ENCODE peak calls at places on chromosome 1, in ten cellular contexts. B is cardiac fibroblast, C is kidney epithelial cell, E is IMR-90, R is bronchial epithelial cell, L is AG04450, Q is cardiac muscle cell, Z is lower leg skin, O is astrocyte of the spinal cord, P is GM12865. J is an unnamed sample.
A peak's percentile ranks its signal among the peaks of the same experiment; 100 is the strongest.

GRCh38 chr1:203025721-203026665 is at the start of gene PPFIA4:
- DNase-seq in B (peak; percentile 91), C (peak; percentile 31), E (peak; percentile 75), R (peak; percentile 63), L (peak; percentile 58), Q (peak; percentile 93), Z (peak; percentile 72), O (peak; percentile 80), P (peak; percentile 83), J (peak; percentile 69)

GRCh38 chr1:21622466-21623315 is 46.5 kb downstream of the RAP1GAP start:
- DNase-seq in B (no peak), C (no peak), E (no peak), R (no peak), L (no peak), Q (peak; percentile 20), Z (no peak), O (no peak), P (no peak), J (no peak)

GRCh38 chr1:235304549-235305451 is 23.2 kb downstream of the ARID4B start:
- DNase-seq in B (peak; percentile 59), C (no peak), E (peak; percentile 31), R (no peak), L (no peak), Q (peak; percentile 58), Z (no peak), O (no peak), P (peak; percentile 12), J (no peak)

GRCh38 chr1:27418326-27418761 is 25.9 kb downstream of the GPR3 start:
- DNase-seq in B (peak; percentile 96), C (peak; percentile 84), E (peak; percentile 96), R (peak; percentile 92), L (peak; percentile 82), Q (peak; percentile 96), Z (peak; percentile 56), O (peak; percentile 95), P (peak; percentile 93), J (no peak)

GRCh38 chr1:229296541-229296941 is 25.6 kb downstream of the RAB4A start:
- DNase-seq in B (peak; percentile 41), C (no peak), E (peak; percentile 87), R (peak; percentile 81), L (peak; percentile 45), Q (peak; percentile 45), Z (no peak), O (peak; percentile 41), P (no peak), J (no peak)

GRCh38 chr1:93842750-93843500 is 36.1 kb downstream of the DNTTIP2 start:
- DNase-seq in B (peak; percentile 36), C (no peak), E (peak; percentile 75), R (no peak), L (peak; percentile 10), Q (peak; percentile 40), Z (no peak), O (peak; percentile 62), P (no peak), J (no peak)

GRCh38 chr1:31479801-31480200 is 66.8 kb downstream of the SERINC2 start:
- DNase-seq in B (peak; percentile 19), C (no peak), E (peak; percentile 34), R (peak; percentile 30), L (no peak), Q (peak; percentile 64), Z (no peak), O (no peak), P (no peak), J (no peak)

GRCh38 chr1:232533328-232533727 is 96.6 kb downstream of the SIPA1L2 start:
- DNase-seq in B (no peak), C (no peak), E (no peak), R (no peak), L (no peak), Q (no peak), Z (no peak), O (no peak), P (no peak), J (no peak)

GRCh38 chr1:230107941-230108340 is 40.9 kb downstream of the GALNT2 start:
- DNase-seq in B (no peak), C (no peak), E (no peak), R (no peak), L (no peak), Q (no peak), Z (no peak), O (no peak), P (no peak), J (no peak)

GRCh38 chr1:236075848-236076247 is 11.0 kb upstream of the NID1 start:
- DNase-seq in B (no peak), C (no peak), E (no peak), R (no peak), L (no peak), Q (no peak), Z (no peak), O (no peak), P (no peak), J (no peak)

GRCh38 chr1:242462867-242463266 is 61.6 kb downstream of the PLD5 start:
- DNase-seq in B (no peak), C (no peak), E (no peak), R (no peak), L (no peak), Q (no peak), Z (no peak), O (no peak), P (no peak), J (no peak)

GRCh38 chr1:228902781-228903572 is 167.7 kb downstream of the RHOU start:
- DNase-seq in B (peak; percentile 99), C (peak; percentile 91), E (peak; percentile 99), R (peak; percentile 91), L (peak; percentile 97), Q (peak; percentile 99), Z (peak; percentile 87), O (peak; percentile 98), P (no peak), J (no peak)

GRCh38 chr1:38047603-38048146 is 1.1 kb upstream of the POU3F1 start:
- DNase-seq in B (peak; percentile 36), C (no peak), E (peak; percentile 56), R (peak; percentile 39), L (no peak), Q (peak; percentile 42), Z (no peak), O (peak; percentile 39), P (no peak), J (no peak)

GRCh38 chr1:221765527-221765926 is 23.6 kb upstream of the DUSP10 start:
- DNase-seq in B (no peak), C (no peak), E (no peak), R (peak; percentile 61), L (no peak), Q (peak; percentile 2), Z (no peak), O (no peak), P (no peak), J (no peak)

GRCh38 chr1:91502882-91503184 is 2.2 kb downstream of the CDC7 start:
- DNase-seq in B (peak; percentile 67), C (no peak), E (peak; percentile 74), R (no peak), L (no peak), Q (peak; percentile 51), Z (no peak), O (peak; percentile 41), P (peak; percentile 40), J (no peak)
- TF ChIP-seq CTCF in B (peak; percentile 39), C (peak; percentile 22), E (peak; percentile 45), R (no peak), L (peak; percentile 46), Q (peak; percentile 39), Z (no peak), O (peak; percentile 35), P (no peak), J (no peak)

GRCh38 chr1:224054012-224054411 is 59.9 kb upstream of the FBXO28 start:
- DNase-seq in B (no peak), C (no peak), E (no peak), R (peak; percentile 48), L (no peak), Q (no peak), Z (no peak), O (no peak), P (no peak), J (no peak)

GRCh38 chr1:224053456-224053855 is 60.5 kb upstream of the FBXO28 start:
- DNase-seq in B (no peak), C (no peak), E (no peak), R (no peak), L (no peak), Q (no peak), Z (no peak), O (no peak), P (no peak), J (no peak)

GRCh38 chr1:224047538-224047937 is 66.4 kb upstream of the FBXO28 start:
- DNase-seq in B (no peak), C (no peak), E (peak; percentile 75), R (no peak), L (no peak), Q (no peak), Z (no peak), O (peak; percentile 35), P (no peak), J (no peak)

GRCh38 chr1:224052767-224053166 is 61.1 kb upstream of the FBXO28 start:
- DNase-seq in B (peak; percentile 15), C (peak; percentile 58), E (peak; percentile 89), R (peak; percentile 89), L (no peak), Q (peak; percentile 26), Z (no peak), O (peak; percentile 52), P (no peak), J (no peak)

GRCh38 chr1:224051086-224051406 is 62.9 kb upstream of the FBXO28 start:
- DNase-seq in B (no peak), C (no peak), E (no peak), R (no peak), L (no peak), Q (no peak), Z (no peak), O (no peak), P (no peak), J (no peak)
- TF ChIP-seq CTCF in B (no peak), C (no peak), E (no peak), R (no peak), L (no peak), Q (no peak), Z (no peak), O (no peak), P (no peak), J (peak; percentile 25)

GRCh38 chr1:23809751-23810171 is 9.2 kb upstream of the GALE start:
- DNase-seq in B (peak; percentile 75), C (no peak), E (peak; percentile 51), R (peak; percentile 51), L (no peak), Q (peak; percentile 74), Z (no peak), O (peak; percentile 62), P (peak; percentile 90), J (peak; percentile 90)
- TF ChIP-seq CTCF in B (peak; percentile 92), C (peak; percentile 91), E (peak; percentile 75), R (peak; percentile 94), L (peak; percentile 73), Q (peak; percentile 82), Z (no peak), O (peak; percentile 88), P (peak; percentile 94), J (peak; percentile 78)

DNA sequence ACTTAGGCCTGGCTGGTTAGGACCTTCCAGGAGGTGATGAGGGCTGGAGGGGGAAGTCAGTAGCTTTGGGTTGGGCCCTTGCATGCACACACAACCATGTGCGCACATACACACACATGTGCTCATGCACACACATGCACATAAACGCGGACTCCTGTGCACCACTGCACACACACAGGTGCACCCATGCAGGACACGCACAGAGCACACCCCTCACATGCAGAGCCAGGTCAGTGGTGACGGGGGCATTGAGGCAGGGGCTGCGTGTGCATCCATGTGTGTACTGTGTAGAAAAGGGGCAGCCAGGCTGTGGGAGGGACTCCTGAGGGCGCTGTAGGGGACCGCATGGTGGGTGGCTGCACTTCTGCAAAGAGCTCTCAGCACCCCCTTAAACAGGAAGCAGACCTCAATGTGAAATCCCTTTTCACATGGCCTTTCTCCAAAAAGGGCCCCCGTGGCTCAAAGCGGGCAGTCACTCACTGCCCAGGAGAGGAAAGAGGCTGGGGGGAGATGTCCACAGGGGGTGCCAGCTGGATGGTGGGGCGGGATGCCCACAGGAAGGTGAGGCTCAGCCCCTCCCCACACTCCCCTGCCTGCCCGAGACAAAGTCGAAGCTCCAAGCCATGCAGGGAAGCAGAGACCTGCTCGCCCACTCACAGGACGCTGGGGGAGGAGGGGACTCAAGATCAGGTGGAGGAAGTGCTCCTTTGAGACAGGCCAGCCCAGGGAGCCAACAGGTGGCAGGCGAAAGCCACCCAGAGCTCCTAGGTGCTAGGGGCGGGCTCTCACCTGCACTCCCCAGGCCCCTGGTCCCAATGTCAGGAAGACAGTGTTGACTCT is 95.2 kb downstream of the ITPKB start:
- DNase-seq in B (no peak), C (no peak), E (no peak), R (no peak), L (no peak), Q (no peak), Z (no peak), O (no peak), P (peak; percentile 53), J (no peak)
- TF ChIP-seq CTCF in B (no peak), C (no peak), E (no peak), R (no peak), L (no peak), Q (no peak), Z (no peak), O (no peak), P (no peak), J (no peak)